ENCODE peak calls at places on chromosomes 11 and 22, in seven cellular contexts. K, A, Q, C, Z, B and U are unnamed samples.

GRCh38 chr22:19844423-19845368 is 10.0 kb downstream of the GNB1L start:
- DNase-seq in K (peak; percentile 76), A (peak; percentile 30), Q (no peak), C (no peak), Z (peak; percentile 79), B (no peak), U (peak; percentile 59)

GRCh38 chr11:125435461-125436238 is 60.4 kb downstream of the FEZ1 start:
- DNase-seq in K (no peak), A (no peak), Q (no peak), C (no peak), Z (no peak), B (no peak), U (no peak)

GRCh38 chr22:45877651-45878050 is 99.3 kb downstream of the WNT7B start:
- DNase-seq in K (no peak), A (no peak), Q (peak; percentile 9), C (no peak), Z (peak; percentile 11), B (no peak), U (no peak)

GRCh38 chr11:41784513-41785335 is 325.3 kb upstream of the LRRC4C start:
- DNase-seq in K (no peak), A (no peak), Q (no peak), C (no peak), Z (no peak), B (no peak), U (no peak)

GRCh38 chr11:134939905-134940304 is 527.9 kb upstream of the B3GAT1 start:
- DNase-seq in K (no peak), A (no peak), Q (no peak), C (no peak), Z (no peak), B (no peak), U (no peak)

GRCh38 chr22:48669226-48669625 is 1158.4 kb downstream of the BRD1 start:
- DNase-seq in K (no peak), A (no peak), Q (no peak), C (no peak), Z (no peak), B (no peak), U (no peak)

GRCh38 chr11:87284306-87284705 is 246.6 kb downstream of the TMEM135 start:
- DNase-seq in K (no peak), A (no peak), Q (no peak), C (no peak), Z (no peak), B (no peak), U (no peak)

GRCh38 chr11:65976216-65977176 is 15.0 kb downstream of the SART1 start:
- DNase-seq in K (no peak), A (no peak), Q (no peak), C (no peak), Z (no peak), B (no peak), U (no peak)

GRCh38 chr11:1156506-1157340 is 1.0 kb upstream of the MUC5AC start:
- DNase-seq in K (no peak), A (no peak), Q (no peak), C (no peak), Z (no peak), B (peak; percentile 9), U (no peak)

GRCh38 chr11:128724891-128725611 is 31.2 kb downstream of the FLI1 start:
- DNase-seq in K (no peak), A (no peak), Q (no peak), C (no peak), Z (no peak), B (no peak), U (no peak)

GRCh38 chr11:76838422-76839068 is 22.2 kb upstream of the ACER3 start:
- DNase-seq in K (no peak), A (no peak), Q (no peak), C (peak; percentile 31), Z (no peak), B (peak; percentile 44), U (no peak)

GRCh38 chr11:113240790-113241189 is 73.6 kb upstream of the TTC12 start:
- DNase-seq in K (no peak), A (no peak), Q (no peak), C (no peak), Z (no peak), B (no peak), U (no peak)

GRCh38 chr22:35537252-35537651 is 3.4 kb upstream of the RASD2 start:
- DNase-seq in K (no peak), A (no peak), Q (no peak), C (no peak), Z (no peak), B (no peak), U (no peak)

GRCh38 chr11:832529-833113 is at the start of gene CD151:
- DNase-seq in K (no peak), A (peak; percentile 67), Q (no peak), C (no peak), Z (no peak), B (peak; percentile 74), U (no peak)

GRCh38 chr11:6225024-6225423 is 9.4 kb downstream of the FHIP1B start:
- DNase-seq in K (no peak), A (no peak), Q (no peak), C (no peak), Z (no peak), B (no peak), U (no peak)

GRCh38 chr11:117064275-117064674 is 34.0 kb downstream of the SIK3 start:
- DNase-seq in K (no peak), A (no peak), Q (no peak), C (peak; percentile 64), Z (no peak), B (no peak), U (no peak)

GRCh38 chr11:83151274-83151977 is 5.5 kb upstream of the PCF11 start:
- DNase-seq in K (no peak), A (no peak), Q (no peak), C (no peak), Z (no peak), B (no peak), U (no peak)

GRCh38 chr11:44567876-44568256 is 2.4 kb downstream of the CD82 start:
- DNase-seq in K (no peak), A (no peak), Q (no peak), C (no peak), Z (no peak), B (no peak), U (no peak)

GRCh38 chr11:44566559-44566949 is 1.1 kb downstream of the CD82 start:
- DNase-seq in K (no peak), A (no peak), Q (no peak), C (no peak), Z (no peak), B (no peak), U (no peak)

GRCh38 chr11:44568358-44568705 is 2.9 kb downstream of the CD82 start:
- DNase-seq in K (peak; percentile 38), A (no peak), Q (no peak), C (no peak), Z (no peak), B (no peak), U (no peak)

GRCh38 chr11:44565746-44566558 is 489 bp downstream of the CD82 start:
- DNase-seq in K (no peak), A (peak; percentile 57), Q (no peak), C (no peak), Z (no peak), B (no peak), U (no peak)

DNA sequence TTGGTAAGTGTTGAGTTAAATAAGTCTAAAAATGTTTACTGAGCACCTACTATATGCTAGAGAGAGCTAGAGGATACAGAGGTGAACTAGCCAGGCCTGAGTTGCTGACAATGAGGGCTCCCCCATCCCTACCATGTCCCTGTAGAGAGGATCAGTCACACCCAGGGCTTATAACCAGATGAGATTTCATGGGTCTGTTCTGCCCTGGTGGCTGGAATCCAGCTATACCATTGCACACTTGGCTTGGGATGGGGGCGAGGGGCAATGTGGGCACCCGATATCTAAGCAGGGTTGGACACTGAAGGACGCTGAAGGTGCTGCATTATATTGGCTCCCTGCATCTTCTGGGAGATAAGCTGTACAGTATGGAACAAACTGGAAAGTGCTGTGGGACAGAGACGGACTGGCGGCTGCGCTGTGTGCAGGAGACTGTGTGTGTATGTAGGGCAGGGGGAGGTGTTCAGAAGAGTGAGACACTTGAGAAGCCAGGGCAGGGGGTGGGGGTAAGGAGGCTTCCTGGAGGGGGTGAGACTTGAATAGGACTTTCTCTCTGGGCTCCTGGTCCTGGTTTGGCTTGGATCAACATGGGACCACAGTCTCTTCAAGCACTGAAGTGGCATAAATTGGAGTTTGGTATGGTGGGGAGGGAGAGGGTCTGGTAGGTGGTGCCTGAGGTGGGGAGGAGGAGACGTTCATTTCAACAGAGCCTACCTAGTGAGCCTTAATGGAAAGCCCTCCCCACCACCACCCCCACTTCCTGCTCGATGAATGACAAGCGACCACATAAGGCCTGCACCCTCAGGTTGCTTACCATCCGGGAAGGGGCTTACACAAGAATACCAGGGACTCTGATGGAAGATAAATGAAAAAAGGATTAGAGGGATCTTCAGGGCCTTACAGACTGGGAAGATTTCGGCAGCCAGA is 1.8 kb downstream of the CD82 start:
- DNase-seq in K (peak; percentile 28), A (no peak), Q (no peak), C (no peak), Z (no peak), B (no peak), U (no peak)
- H3K4me1 ChIP-seq in K (peaks cover 81% of the 10 kb centered on the region), A (peaks cover 44% of the 10 kb centered on the region), Q (peaks cover 47% of the 10 kb centered on the region), C (peaks cover 35% of the 10 kb centered on the region), Z (peaks cover 53% of the 10 kb centered on the region), B (peaks cover 29% of the 10 kb centered on the region), U (peaks cover 24% of the 10 kb centered on the region)

DNA sequence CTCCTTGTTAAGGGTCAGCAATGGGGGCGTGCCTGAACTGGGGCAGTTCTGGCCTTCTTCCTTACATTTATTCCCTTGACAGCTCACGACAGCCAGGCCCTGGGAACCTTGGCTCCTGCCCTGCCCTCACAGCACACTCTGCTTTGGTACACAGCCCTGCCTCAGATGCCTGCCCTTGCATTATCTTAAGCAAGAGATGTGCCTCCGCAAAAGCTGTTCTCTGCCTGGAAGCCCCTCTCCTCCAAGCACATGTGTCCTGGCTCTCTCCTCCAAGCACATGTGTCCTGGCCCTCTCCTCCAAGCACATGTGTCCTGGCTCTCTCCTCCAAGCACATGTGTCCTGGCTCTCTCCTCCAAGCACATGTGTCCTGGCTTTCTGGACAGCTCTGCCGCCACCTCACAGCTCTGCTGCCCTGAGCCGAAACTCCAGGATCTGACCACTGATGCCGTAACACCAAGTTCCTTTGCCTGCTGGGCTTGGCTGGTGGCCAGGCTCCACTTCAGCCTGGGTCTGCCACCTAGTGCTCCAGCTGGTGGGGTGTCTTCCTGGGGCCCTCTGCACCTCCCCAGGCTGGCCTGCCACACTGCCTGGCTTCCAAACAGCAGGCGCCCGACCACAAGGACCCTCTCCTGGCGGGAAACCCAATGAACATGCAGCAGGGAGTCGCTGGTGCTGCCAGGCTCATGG is 53.1 kb downstream of the SCUBE1 start:
- DNase-seq in K (no peak), A (no peak), Q (peak; percentile 63), C (peak; percentile 47), Z (peak; percentile 62), B (peak; percentile 83), U (peak; percentile 43)
- TF ChIP-seq CTCF in K (no peak), A (no peak), Q (no peak), C (no peak), Z (no peak), B (no peak), U (no peak)

GRCh38 chr11:119983816-119984215 is 154.1 kb downstream of the TRIM29 start:
- DNase-seq in K (no peak), A (no peak), Q (no peak), C (no peak), Z (no peak), B (no peak), U (no peak)
- H3K27me3 ChIP-seq in K (peaks cover 48% of the 10 kb centered on the region), A (no peaks in the 10 kb centered on the region), Q (peaks cover 4% of the 10 kb centered on the region), C (no peaks in the 10 kb centered on the region), Z (peaks cover 30% of the 10 kb centered on the region), B (no peaks in the 10 kb centered on the region), U (no peaks in the 10 kb centered on the region)

DNA sequence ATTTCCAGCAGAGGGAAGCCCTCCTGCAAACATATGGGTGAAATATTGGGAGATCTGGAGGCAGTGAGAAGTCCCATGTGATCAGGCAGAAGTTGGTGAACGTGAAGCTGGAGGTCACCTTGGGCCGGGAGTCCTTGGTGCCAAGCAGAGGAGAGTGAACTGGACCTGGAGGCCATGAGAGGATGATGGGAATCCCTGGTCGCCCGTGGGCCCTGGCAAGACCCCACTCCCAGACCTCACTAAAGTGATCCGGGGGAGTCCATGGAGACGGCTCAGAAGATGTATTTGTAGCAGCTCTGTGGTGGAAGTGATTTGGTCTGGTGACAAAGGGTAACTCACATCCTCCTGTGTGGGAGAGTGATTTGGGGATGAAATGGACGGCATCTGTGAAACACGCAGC is 71.0 kb downstream of the ARHGAP8 start:
- DNase-seq in K (no peak), A (no peak), Q (no peak), C (no peak), Z (no peak), B (no peak), U (no peak)
- H3K4me1 ChIP-seq in K (no peaks in the 10 kb centered on the region), A (peaks cover 6% of the 10 kb centered on the region), Q (no peaks in the 10 kb centered on the region), C (no peaks in the 10 kb centered on the region), Z (no peaks in the 10 kb centered on the region), B (no peaks in the 10 kb centered on the region), U (no peaks in the 10 kb centered on the region)